ENCODE peak calls at places on chromosome 9, in nine cellular contexts. D is A549; J is esophagus squamous epithelium; E is CD8-positive, alpha-beta T cell; A is mammary epithelial cell; F is ovary; P is upper lobe of left lung; B is breast epithelium; G is psoas muscle. R is an unnamed sample.

GRCh38 chr9:136001231-136001630 is 40.1 kb upstream of the UBAC1 start:
- DNase-seq in B (no peak), D (peak; percentile 38), P (no peak), A (no peak), E (no peak), G (no peak), F (no peak), J (no peak), R (no peak)

GRCh38 chr9:131697097-131697496 is 42.8 kb downstream of the RAPGEF1 start:
- DNase-seq in P (no peak), A (no peak), G (peak; percentile 69), E (no peak), J (no peak), F (peak; percentile 66), D (no peak), B (no peak), R (no peak)

GRCh38 chr9:34252670-34253459 is 74.0 kb downstream of the UBAP1 start:
- DNase-seq in G (peak; percentile 77), J (no peak), A (no peak), B (peak; percentile 63), D (peak; percentile 67), E (peak; percentile 79), F (peak; percentile 74), P (peak; percentile 71), R (peak; percentile 71)

GRCh38 chr9:93053781-93054331 is 4.6 kb upstream of the SUSD3 start:
- DNase-seq in E (no peak), F (peak; percentile 38), A (no peak), J (no peak), D (no peak), G (no peak), P (no peak), B (no peak), R (no peak)

GRCh38 chr9:114746591-114746990 is 59.2 kb downstream of the TNFSF15 start:
- DNase-seq in F (no peak), A (no peak), G (no peak), D (no peak), B (no peak), E (no peak), P (no peak), J (no peak), R (no peak)

GRCh38 chr9:83535736-83536135 is 2.5 kb downstream of the FRMD3 start:
- DNase-seq in B (no peak), F (no peak), P (no peak), E (no peak), D (no peak), J (no peak), A (no peak), G (no peak), R (no peak)

GRCh38 chr9:105346273-105346672 is 101.6 kb upstream of the FSD1L start:
- DNase-seq in G (no peak), J (no peak), P (no peak), A (no peak), F (no peak), D (no peak), B (no peak), E (no peak), R (no peak)

GRCh38 chr9:132702254-132702653 is 32.0 kb downstream of the GTF3C4 start:
- DNase-seq in E (no peak), J (no peak), G (no peak), A (no peak), P (no peak), B (no peak), F (no peak), D (peak; percentile 54), R (no peak)

GRCh38 chr9:89940625-89941024 is 335.8 kb downstream of the GADD45G start:
- DNase-seq in B (no peak), A (peak; percentile 39), G (no peak), P (no peak), E (no peak), F (no peak), D (peak; percentile 5), J (no peak), R (no peak)

GRCh38 chr9:88927510-88927909 is 63.8 kb upstream of the S1PR3 start:
- DNase-seq in G (no peak), J (no peak), B (no peak), P (no peak), E (no peak), F (no peak), D (no peak), A (no peak), R (no peak)

DNA sequence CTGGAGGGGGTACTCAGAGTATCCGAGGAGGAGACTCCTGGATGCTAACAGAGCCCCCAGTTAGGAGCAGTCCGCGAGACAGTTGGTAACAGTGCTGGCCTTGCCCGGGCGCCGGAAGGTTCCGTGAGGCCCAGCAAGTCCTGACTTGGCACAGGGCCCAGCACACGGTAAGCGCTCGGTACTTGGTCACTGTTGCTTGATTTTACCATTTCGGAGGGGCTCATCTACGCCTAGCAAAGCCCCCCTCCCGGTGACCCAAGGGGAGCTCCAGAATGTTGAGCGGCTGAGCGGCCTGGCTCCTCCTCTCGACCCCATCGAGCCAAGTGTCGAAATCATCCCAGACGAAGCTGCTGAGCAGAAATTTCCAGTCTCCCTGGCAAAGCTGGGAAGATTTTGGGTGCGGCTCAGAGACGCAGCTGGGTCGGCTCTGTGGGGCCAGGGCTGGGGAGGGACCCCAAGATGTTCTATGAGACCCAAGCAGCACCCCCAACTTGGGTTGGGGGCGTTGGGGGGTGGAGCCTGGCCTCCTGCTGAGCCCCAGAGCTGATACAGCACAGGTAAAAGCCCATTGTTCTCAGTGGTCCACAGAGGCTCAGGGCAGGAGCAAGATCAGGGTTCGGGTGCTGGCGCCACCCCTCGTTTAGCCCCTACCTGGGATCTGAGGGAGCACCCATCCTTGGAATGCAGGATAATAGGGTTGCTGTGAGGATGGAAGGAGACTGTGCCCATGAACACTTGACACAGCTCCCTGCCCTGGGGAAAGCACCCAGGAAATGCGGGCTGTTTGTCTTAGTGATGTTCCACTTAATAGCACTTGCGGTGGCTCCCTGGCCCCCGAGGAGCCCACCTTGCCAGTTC is 137.2 kb downstream of the C9orf50 start:
- DNase-seq in J (no peak), P (peak; percentile 92), B (peak; percentile 87), G (peak; percentile 94), D (peak; percentile 91), F (peak; percentile 94), A (peak; percentile 80), E (peak; percentile 58), R (peak; percentile 97)
- H3K4me1 ChIP-seq in J (peaks cover 69% of the 10 kb centered on the region), P (peaks cover 69% of the 10 kb centered on the region), B (peaks cover 25% of the 10 kb centered on the region), G (peaks cover 31% of the 10 kb centered on the region), D (peaks cover 91% of the 10 kb centered on the region), F (peaks cover 40% of the 10 kb centered on the region), A (peaks cover 49% of the 10 kb centered on the region), E (peaks cover 38% of the 10 kb centered on the region), R (peaks cover 37% of the 10 kb centered on the region)

GRCh38 chr9:71830929-71831328 is 62.6 kb upstream of the CEMIP2 start:
- DNase-seq in D (no peak), F (no peak), E (no peak), A (no peak), P (no peak), G (no peak), B (no peak), J (no peak), R (no peak)
- TF ChIP-seq CTCF in D (no peak), F (no peak), E (no peak), A (no peak), P (no peak), G (no peak), B (no peak), J (no peak), R (no peak)

DNA sequence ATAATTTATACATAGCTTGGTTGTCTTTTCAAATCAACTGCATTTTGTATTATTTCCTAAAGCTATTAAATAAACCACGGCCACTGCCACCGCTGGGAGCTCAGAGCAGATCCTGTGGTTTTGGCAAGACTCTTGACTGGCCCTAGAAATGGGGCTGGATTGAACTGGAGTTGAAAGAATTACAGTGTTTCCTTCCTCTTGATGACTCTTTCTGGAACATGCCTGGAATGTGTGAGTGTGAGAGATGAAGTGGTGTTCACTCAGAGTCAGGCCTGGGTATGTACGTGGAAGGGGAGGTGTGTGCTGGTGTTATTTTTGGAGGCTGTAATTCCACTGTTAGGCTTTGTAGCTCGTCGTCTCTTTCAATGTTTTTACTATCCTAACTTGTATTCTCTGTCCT is 45.9 kb downstream of the TEK start:
- DNase-seq in D (no peak), J (no peak), B (no peak), F (no peak), P (peak; percentile 47), G (no peak), A (peak; percentile 85), E (no peak), R (no peak)
- H3K4me3 ChIP-seq in D (no peak overlapping the region), J (no peak overlapping the region), B (no peak overlapping the region), F (no peak overlapping the region), P (no peak overlapping the region), G (no peak overlapping the region), A (no peak overlapping the region), E (no peak overlapping the region), R (no peak overlapping the region)

GRCh38 chr9:14346301-14346721 is 32.4 kb upstream of the NFIB start:
- DNase-seq in P (no peak), B (no peak), F (no peak), D (no peak), G (peak; percentile 76), A (no peak), J (no peak), E (no peak), R (no peak)

GRCh38 chr9:14348241-14349140 is 34.5 kb upstream of the NFIB start:
- DNase-seq in A (peak; percentile 52), P (no peak), J (no peak), G (peak; percentile 62), F (no peak), E (no peak), B (no peak), D (no peak), R (no peak)

GRCh38 chr9:14346826-14347407 is 33.0 kb upstream of the NFIB start:
- DNase-seq in F (no peak), P (no peak), B (no peak), E (no peak), A (no peak), J (no peak), G (peak; percentile 65), D (no peak), R (no peak)

GRCh38 chr9:14349141-14349817 is 35.3 kb upstream of the NFIB start:
- DNase-seq in P (no peak), D (no peak), F (no peak), J (no peak), B (no peak), E (no peak), A (peak; percentile 38), G (no peak), R (no peak)

GRCh38 chr9:14347408-14348224 is 33.7 kb upstream of the NFIB start:
- DNase-seq in J (no peak), A (peak; percentile 67), F (peak; percentile 52), D (peak; percentile 68), E (no peak), B (no peak), P (no peak), G (peak; percentile 85), R (no peak)
- H3K4me1 ChIP-seq in J (peaks cover 22% of the 10 kb centered on the region), A (peaks cover 69% of the 10 kb centered on the region), F (peaks cover 2% of the 10 kb centered on the region), D (peaks cover 10% of the 10 kb centered on the region), E (no peaks in the 10 kb centered on the region), B (no peaks in the 10 kb centered on the region), P (peaks cover 43% of the 10 kb centered on the region), G (peaks cover 30% of the 10 kb centered on the region), R (peaks cover 34% of the 10 kb centered on the region)

DNA sequence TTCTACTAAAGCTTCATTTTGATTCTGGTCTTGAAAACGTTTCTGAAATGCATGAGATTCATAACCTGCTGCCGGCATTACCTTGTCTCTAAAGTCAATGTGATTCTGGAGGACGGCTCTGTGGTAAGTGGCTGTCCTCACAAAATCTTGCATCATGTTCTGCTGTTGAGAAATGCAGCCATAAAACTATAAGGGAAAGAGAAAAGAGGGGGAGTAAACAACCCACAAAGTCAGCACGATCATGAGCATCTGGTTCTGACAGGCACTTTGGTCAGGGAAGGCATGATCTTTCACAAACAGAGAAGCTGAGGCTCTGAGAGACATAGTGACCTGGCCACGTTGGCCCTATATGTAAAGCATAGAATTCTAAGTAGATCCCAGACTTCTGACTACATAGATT is 168.9 kb upstream of the PUM3 start:
- DNase-seq in P (no peak), B (no peak), E (no peak), D (no peak), A (no peak), G (no peak), F (no peak), J (no peak), R (no peak)
- TF ChIP-seq CTCF in P (no peak), B (no peak), E (no peak), D (no peak), A (no peak), G (no peak), F (no peak), J (no peak), R (no peak)

R was measured in ascending aorta.